ENCODE peak calls at places on chromosomes 4 and X, in nine cellular contexts. One of them, this sample, is unnamed. For H3K4me1, the result is how much of the 10 kb centered on the place peaks cover.

GRCh38 chr4:112550728-112551127 is 34.7 kb upstream of the NEUROG2 start:
- DNase-seq in A673: no peak
- DNase-seq in neural progenitor cell: no peak
- DNase-seq in pancreas: no peak
- DNase-seq in fibroblast of lung: peak
- DNase-seq in GM23338: no peak
- DNase-seq in K562: no peak
- DNase-seq in uterus: no peak
- DNase-seq in A549: no peak
- DNase-seq in this sample: no peak

GRCh38 chr4:99617374-99617773 is 40.3 kb downstream of the C4orf54 start:
- DNase-seq in A673: no peak
- DNase-seq in neural progenitor cell: no peak
- DNase-seq in pancreas: no peak
- DNase-seq in fibroblast of lung: no peak
- DNase-seq in GM23338: no peak
- DNase-seq in K562: no peak
- DNase-seq in uterus: no peak
- DNase-seq in A549: no peak
- DNase-seq in this sample: no peak

GRCh38 chr4:166421556-166422156 is 548.6 kb downstream of the TLL1 start:
- DNase-seq in A673: no peak
- DNase-seq in neural progenitor cell: no peak
- DNase-seq in pancreas: no peak
- DNase-seq in fibroblast of lung: peak
- DNase-seq in GM23338: peak
- DNase-seq in K562: no peak
- DNase-seq in uterus: no peak
- DNase-seq in A549: no peak
- DNase-seq in this sample: no peak

GRCh38 chrX:9240956-9241355 is 207.0 kb upstream of the FAM9B start:
- DNase-seq in A673: no peak
- DNase-seq in neural progenitor cell: no peak
- DNase-seq in pancreas: no peak
- DNase-seq in fibroblast of lung: no peak
- DNase-seq in GM23338: no peak
- DNase-seq in K562: no peak
- DNase-seq in uterus: no peak
- DNase-seq in A549: no peak
- DNase-seq in this sample: no peak

GRCh38 chr4:109945056-109945455 is 32.4 kb downstream of the EGF start:
- DNase-seq in A673: no peak
- DNase-seq in neural progenitor cell: no peak
- DNase-seq in pancreas: no peak
- DNase-seq in fibroblast of lung: no peak
- DNase-seq in GM23338: no peak
- DNase-seq in K562: peak
- DNase-seq in uterus: no peak
- DNase-seq in A549: peak
- DNase-seq in this sample: no peak

GRCh38 chrX:17654116-17654515 is 83.2 kb upstream of the SCML1 start:
- DNase-seq in A673: no peak
- DNase-seq in neural progenitor cell: no peak
- DNase-seq in pancreas: no peak
- DNase-seq in fibroblast of lung: no peak
- DNase-seq in GM23338: no peak
- DNase-seq in K562: no peak
- DNase-seq in uterus: no peak
- DNase-seq in A549: no peak
- DNase-seq in this sample: no peak

GRCh38 chr4:12987284-12987683 is 496.9 kb downstream of the RAB28 start:
- DNase-seq in A673: no peak
- DNase-seq in neural progenitor cell: no peak
- DNase-seq in pancreas: no peak
- DNase-seq in fibroblast of lung: no peak
- DNase-seq in GM23338: no peak
- DNase-seq in K562: no peak
- DNase-seq in uterus: no peak
- DNase-seq in A549: no peak
- DNase-seq in this sample: no peak

GRCh38 chrX:12237771-12238170 is 99.5 kb downstream of the FRMPD4 start:
- DNase-seq in A673: no peak
- DNase-seq in neural progenitor cell: no peak
- DNase-seq in pancreas: no peak
- DNase-seq in fibroblast of lung: no peak
- DNase-seq in GM23338: no peak
- DNase-seq in K562: no peak
- DNase-seq in uterus: no peak
- DNase-seq in A549: no peak
- DNase-seq in this sample: no peak

GRCh38 chr4:67122029-67122428 is 423.3 kb downstream of the CENPC start:
- DNase-seq in A673: peak
- DNase-seq in neural progenitor cell: peak
- DNase-seq in pancreas: no peak
- DNase-seq in fibroblast of lung: peak
- DNase-seq in GM23338: peak
- DNase-seq in K562: no peak
- DNase-seq in uterus: no peak
- DNase-seq in A549: no peak
- DNase-seq in this sample: peak

GRCh38 chr4:183249854-183250253 is 70.2 kb downstream of the CLDN22 start:
- DNase-seq in A673: peak
- DNase-seq in neural progenitor cell: peak
- DNase-seq in pancreas: no peak
- DNase-seq in fibroblast of lung: peak
- DNase-seq in GM23338: peak
- DNase-seq in K562: peak
- DNase-seq in uterus: no peak
- DNase-seq in A549: peak
- DNase-seq in this sample: peak

GRCh38 chrX:120790118-120790517 is 85.5 kb downstream of the CT47B1 start:
- DNase-seq in A673: peak
- DNase-seq in neural progenitor cell: peak
- DNase-seq in pancreas: peak
- DNase-seq in fibroblast of lung: peak
- DNase-seq in GM23338: peak
- DNase-seq in K562: peak
- DNase-seq in uterus: peak
- DNase-seq in A549: peak
- DNase-seq in this sample: peak

GRCh38 chr4:122716825-122717448 is 15.6 kb upstream of the BBS12 start:
- DNase-seq in A673: peak
- DNase-seq in neural progenitor cell: peak
- DNase-seq in pancreas: peak
- DNase-seq in fibroblast of lung: peak
- DNase-seq in GM23338: peak
- DNase-seq in K562: peak
- DNase-seq in uterus: peak
- DNase-seq in A549: peak
- DNase-seq in this sample: peak

GRCh38 chr4:77022581-77023133 is 53.1 kb downstream of the CCNI start:
- DNase-seq in A673: peak
- DNase-seq in neural progenitor cell: peak
- DNase-seq in pancreas: no peak
- DNase-seq in fibroblast of lung: peak
- DNase-seq in GM23338: peak
- DNase-seq in K562: no peak
- DNase-seq in uterus: no peak
- DNase-seq in A549: no peak
- DNase-seq in this sample: peak

DNA sequence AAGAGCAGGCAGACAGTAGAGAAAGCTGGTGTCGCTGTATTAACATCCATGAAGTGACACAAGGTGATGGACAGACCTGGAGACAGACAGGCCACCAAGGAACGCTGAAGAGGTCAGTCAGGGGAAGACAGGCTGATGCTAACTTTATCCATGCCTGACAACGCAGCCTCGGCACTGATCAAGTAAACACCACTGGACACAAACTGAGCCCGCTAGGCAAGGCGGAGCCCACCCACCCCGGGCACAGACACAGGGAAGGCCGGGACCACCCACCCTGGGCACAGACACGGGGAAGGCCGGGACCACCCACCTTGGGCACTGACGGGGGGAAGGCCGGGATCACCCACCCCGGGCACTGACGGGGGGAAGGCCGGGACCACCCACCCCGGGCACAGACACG is 18.8 kb downstream of the PPP2R3B start:
- DNase-seq in A673: no peak
- DNase-seq in neural progenitor cell: peak
- DNase-seq in pancreas: no peak
- DNase-seq in fibroblast of lung: no peak
- DNase-seq in GM23338: no peak
- DNase-seq in K562: no peak
- DNase-seq in uterus: no peak
- DNase-seq in A549: no peak
- DNase-seq in this sample: no peak
- H3K4me1 ChIP-seq in A673: under half
- H3K4me1 ChIP-seq in neural progenitor cell: under half
- H3K4me1 ChIP-seq in pancreas: under half
- H3K4me1 ChIP-seq in fibroblast of lung: under half
- H3K4me1 ChIP-seq in GM23338: under half
- H3K4me1 ChIP-seq in K562: under half
- H3K4me1 ChIP-seq in uterus: under half
- H3K4me1 ChIP-seq in A549: under half
- H3K4me1 ChIP-seq in this sample: half or more

GRCh38 chr4:2910409-2910808 is 52.8 kb downstream of the NOP14 start:
- DNase-seq in A673: no peak
- DNase-seq in neural progenitor cell: peak
- DNase-seq in pancreas: no peak
- DNase-seq in fibroblast of lung: no peak
- DNase-seq in GM23338: peak
- DNase-seq in K562: peak
- DNase-seq in uterus: no peak
- DNase-seq in A549: no peak
- DNase-seq in this sample: no peak
- TF ChIP-seq CTCF in A673: peak
- TF ChIP-seq CTCF in neural progenitor cell: peak
- TF ChIP-seq CTCF in pancreas: no peak
- TF ChIP-seq CTCF in fibroblast of lung: peak
- TF ChIP-seq CTCF in GM23338: peak
- TF ChIP-seq CTCF in K562: peak
- TF ChIP-seq CTCF in uterus: no peak
- TF ChIP-seq CTCF in A549: no peak
- TF ChIP-seq CTCF in this sample: peak

DNA sequence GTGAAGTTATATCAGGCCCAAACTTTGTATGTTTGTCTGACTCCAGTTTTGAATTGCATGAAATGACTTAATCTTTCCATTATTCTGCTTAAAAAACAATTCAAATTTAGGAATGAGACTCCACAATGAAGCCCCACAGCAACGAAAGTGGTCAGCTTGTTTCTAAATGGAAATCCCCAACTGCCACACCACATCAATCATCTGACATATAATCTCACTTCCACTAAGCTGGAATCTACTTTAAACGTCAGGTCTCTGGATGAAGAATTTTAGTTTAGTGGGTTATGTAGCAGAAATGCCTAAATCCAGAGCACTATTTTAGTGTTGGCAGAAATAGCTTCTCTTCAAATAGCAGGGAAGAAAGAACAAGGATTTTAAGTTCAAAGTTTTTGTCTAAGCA is 1.8 kb upstream of the BMP2K start:
- DNase-seq in A673: no peak
- DNase-seq in neural progenitor cell: no peak
- DNase-seq in pancreas: no peak
- DNase-seq in fibroblast of lung: no peak
- DNase-seq in GM23338: no peak
- DNase-seq in K562: no peak
- DNase-seq in uterus: no peak
- DNase-seq in A549: no peak
- DNase-seq in this sample: no peak
- H3K4me3 ChIP-seq in A673: no peak
- H3K4me3 ChIP-seq in neural progenitor cell: peak
- H3K4me3 ChIP-seq in pancreas: no peak
- H3K4me3 ChIP-seq in fibroblast of lung: no peak
- H3K4me3 ChIP-seq in GM23338: no peak
- H3K4me3 ChIP-seq in K562: peak
- H3K4me3 ChIP-seq in uterus: no peak
- H3K4me3 ChIP-seq in A549: no peak
- H3K4me3 ChIP-seq in this sample: no peak

GRCh38 chrX:19670321-19670750 is 155.0 kb upstream of the MAP3K15 start:
- DNase-seq in A673: no peak
- DNase-seq in neural progenitor cell: no peak
- DNase-seq in pancreas: no peak
- DNase-seq in fibroblast of lung: no peak
- DNase-seq in GM23338: no peak
- DNase-seq in K562: no peak
- DNase-seq in uterus: peak
- DNase-seq in A549: no peak
- DNase-seq in this sample: peak
- H3K4me1 ChIP-seq in A673: under half
- H3K4me1 ChIP-seq in neural progenitor cell: under half
- H3K4me1 ChIP-seq in pancreas: under half
- H3K4me1 ChIP-seq in fibroblast of lung: under half
- H3K4me1 ChIP-seq in GM23338: under half
- H3K4me1 ChIP-seq in K562: under half
- H3K4me1 ChIP-seq in uterus: under half
- H3K4me1 ChIP-seq in A549: half or more
- H3K4me1 ChIP-seq in this sample: under half

GRCh38 chr4:56112377-56112776 is 163.6 kb downstream of the CEP135 start:
- DNase-seq in A673: no peak
- DNase-seq in neural progenitor cell: peak
- DNase-seq in pancreas: no peak
- DNase-seq in fibroblast of lung: no peak
- DNase-seq in GM23338: peak
- DNase-seq in K562: no peak
- DNase-seq in uterus: no peak
- DNase-seq in A549: no peak
- DNase-seq in this sample: no peak
- TF ChIP-seq CTCF in A673: no peak
- TF ChIP-seq CTCF in neural progenitor cell: peak
- TF ChIP-seq CTCF in pancreas: no peak
- TF ChIP-seq CTCF in fibroblast of lung: no peak
- TF ChIP-seq CTCF in GM23338: peak
- TF ChIP-seq CTCF in K562: no peak
- TF ChIP-seq CTCF in uterus: no peak
- TF ChIP-seq CTCF in A549: no peak
- TF ChIP-seq CTCF in this sample: no peak

DNA sequence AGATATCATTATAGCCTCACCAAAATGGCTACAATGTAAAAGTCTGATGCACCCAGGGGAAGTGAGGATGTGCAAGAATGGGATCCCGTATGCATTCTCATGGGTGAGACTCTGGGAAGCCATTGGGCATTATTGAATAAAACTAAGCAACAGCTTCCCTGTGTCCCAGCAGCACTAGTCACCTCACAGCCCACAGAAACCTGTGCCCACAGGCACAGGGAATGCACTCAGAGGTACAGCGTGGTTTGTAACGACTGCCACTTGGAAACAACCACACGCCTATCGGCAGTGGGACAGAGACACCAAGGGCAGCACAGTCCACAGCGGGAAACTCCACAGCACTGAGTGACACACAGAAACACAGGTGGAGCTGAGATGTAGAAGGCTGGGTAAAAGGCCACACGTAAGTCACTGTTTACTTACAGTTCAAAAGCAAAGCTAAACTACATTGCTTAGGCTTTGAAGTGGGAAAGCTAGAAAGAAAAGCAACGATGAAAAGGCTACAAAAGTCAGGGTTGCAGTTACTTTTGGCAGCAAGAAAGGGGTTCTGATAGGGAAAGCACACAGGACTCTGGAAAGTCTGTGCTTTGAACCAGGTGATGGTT is 69.2 kb downstream of the HAUS3 start:
- DNase-seq in A673: no peak
- DNase-seq in neural progenitor cell: no peak
- DNase-seq in pancreas: no peak
- DNase-seq in fibroblast of lung: no peak
- DNase-seq in GM23338: no peak
- DNase-seq in K562: no peak
- DNase-seq in uterus: no peak
- DNase-seq in A549: no peak
- DNase-seq in this sample: no peak
- H3K4me3 ChIP-seq in A673: no peak
- H3K4me3 ChIP-seq in neural progenitor cell: no peak
- H3K4me3 ChIP-seq in pancreas: no peak
- H3K4me3 ChIP-seq in fibroblast of lung: no peak
- H3K4me3 ChIP-seq in GM23338: no peak
- H3K4me3 ChIP-seq in K562: no peak
- H3K4me3 ChIP-seq in uterus: no peak
- H3K4me3 ChIP-seq in A549: no peak
- H3K4me3 ChIP-seq in this sample: no peak